ENCODE peak calls at places on chromosome 14, in four cellular contexts. One of them, this sample, is unnamed. For H3K36me3 and H3K9me3, the result is how much of the 10 kb centered on the place peaks cover.

GRCh38 chr14:100610511-100611217 is 23.4 kb upstream of the BEGAIN start:
- DNase-seq in HepG2: no peak
- DNase-seq in uterus: peak
- DNase-seq in Caco-2: no peak
- DNase-seq in this sample: no peak

GRCh38 chr14:98175436-98175835 is 1096.6 kb downstream of the BCL11B start:
- DNase-seq in HepG2: no peak
- DNase-seq in Caco-2: no peak
- DNase-seq in uterus: no peak
- DNase-seq in this sample: no peak

GRCh38 chr14:87002831-87003230 is 990.2 kb downstream of the GALC start:
- DNase-seq in HepG2: no peak
- DNase-seq in uterus: no peak
- DNase-seq in Caco-2: no peak
- DNase-seq in this sample: no peak

GRCh38 chr14:33467967-33468366 is 482.9 kb downstream of the EGLN3 start:
- DNase-seq in Caco-2: no peak
- DNase-seq in uterus: no peak
- DNase-seq in HepG2: no peak
- DNase-seq in this sample: no peak

GRCh38 chr14:76349993-76350392 is 25.9 kb upstream of the ESRRB start:
- DNase-seq in Caco-2: no peak
- DNase-seq in uterus: no peak
- DNase-seq in HepG2: no peak
- DNase-seq in this sample: no peak

GRCh38 chr14:69726761-69727511 is 40.0 kb upstream of the SRSF5 start:
- DNase-seq in HepG2: peak
- DNase-seq in uterus: peak
- DNase-seq in Caco-2: peak
- DNase-seq in this sample: peak

GRCh38 chr14:41642402-41643195 is 35.9 kb downstream of the LRFN5 start:
- DNase-seq in Caco-2: no peak
- DNase-seq in uterus: no peak
- DNase-seq in HepG2: no peak
- DNase-seq in this sample: peak

GRCh38 chr14:61219256-61219655 is 61.9 kb downstream of the TMEM30B start:
- DNase-seq in HepG2: no peak
- DNase-seq in Caco-2: no peak
- DNase-seq in uterus: no peak
- DNase-seq in this sample: no peak

GRCh38 chr14:73850940-73851339 is 691 bp upstream of the PTGR2 start:
- DNase-seq in uterus: no peak
- DNase-seq in Caco-2: peak
- DNase-seq in HepG2: peak
- DNase-seq in this sample: no peak

GRCh38 chr14:30005114-30005698 is 77.6 kb upstream of the PRKD1 start:
- DNase-seq in Caco-2: peak
- DNase-seq in uterus: no peak
- DNase-seq in HepG2: peak
- DNase-seq in this sample: no peak

GRCh38 chr14:98458702-98459101 is 813.3 kb downstream of the BCL11B start:
- DNase-seq in HepG2: no peak
- DNase-seq in Caco-2: no peak
- DNase-seq in uterus: no peak
- DNase-seq in this sample: no peak

GRCh38 chr14:39036760-39037159 is 66.3 kb downstream of the SEC23A start:
- DNase-seq in Caco-2: no peak
- DNase-seq in uterus: no peak
- DNase-seq in HepG2: no peak
- DNase-seq in this sample: no peak
- H3K36me3 ChIP-seq in Caco-2: under half
- H3K36me3 ChIP-seq in uterus: under half
- H3K36me3 ChIP-seq in HepG2: under half
- H3K36me3 ChIP-seq in this sample: under half

GRCh38 chr14:36516719-36517241 is 3.3 kb downstream of the NKX2-1 start:
- DNase-seq in Caco-2: no peak
- DNase-seq in HepG2: no peak
- DNase-seq in uterus: no peak
- DNase-seq in this sample: no peak
- H3K9me3 ChIP-seq in Caco-2: under half
- H3K9me3 ChIP-seq in HepG2: under half
- H3K9me3 ChIP-seq in uterus: under half
- H3K9me3 ChIP-seq in this sample: under half

GRCh38 chr14:35699791-35700444 is 109.2 kb downstream of the RALGAPA1 start:
- DNase-seq in Caco-2: no peak
- DNase-seq in uterus: no peak
- DNase-seq in HepG2: no peak
- DNase-seq in this sample: no peak
- H3K36me3 ChIP-seq in Caco-2: under half
- H3K36me3 ChIP-seq in uterus: under half
- H3K36me3 ChIP-seq in HepG2: under half
- H3K36me3 ChIP-seq in this sample: under half

GRCh38 chr14:106585692-106586091 is 1059.3 kb downstream of the TMEM121 start:
- DNase-seq in Caco-2: no peak
- DNase-seq in HepG2: no peak
- DNase-seq in uterus: no peak
- DNase-seq in this sample: no peak

DNA sequence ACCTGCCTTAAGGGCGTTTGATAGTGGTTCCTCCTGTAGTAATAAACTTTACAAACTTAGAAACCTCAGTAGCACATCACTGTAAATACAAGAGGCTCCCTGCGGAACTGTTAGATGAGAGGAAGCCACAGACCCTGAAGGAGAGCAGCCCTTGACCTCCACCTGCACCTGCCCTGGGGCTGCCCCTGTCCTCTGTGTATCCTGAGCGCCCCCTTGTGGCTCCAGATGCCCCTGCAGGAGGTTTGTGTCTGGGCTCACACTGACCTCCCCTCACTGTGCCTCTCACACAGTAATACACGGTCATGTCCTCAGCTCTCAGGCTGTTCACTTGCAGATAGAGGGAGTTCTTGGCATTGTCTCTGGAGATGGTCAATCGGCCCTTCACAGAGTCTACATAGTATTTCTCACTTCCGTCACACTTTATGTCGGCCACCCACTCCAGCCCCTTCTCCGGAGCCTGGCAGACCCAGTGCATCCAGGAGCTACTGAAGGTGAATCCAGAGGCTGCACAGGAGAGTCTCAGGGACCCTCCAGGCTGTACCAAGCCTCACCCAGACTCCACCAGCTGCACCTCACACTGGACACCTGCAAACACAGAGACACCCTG is 1059.8 kb downstream of the TMEM121 start:
- DNase-seq in uterus: no peak
- DNase-seq in Caco-2: peak
- DNase-seq in HepG2: peak
- DNase-seq in this sample: peak
- H3K9me3 ChIP-seq in uterus: under half
- H3K9me3 ChIP-seq in Caco-2: under half
- H3K9me3 ChIP-seq in HepG2: under half
- H3K9me3 ChIP-seq in this sample: under half

GRCh38 chr14:58918066-58918465 is 270.4 kb upstream of the DAAM1 start:
- DNase-seq in HepG2: no peak
- DNase-seq in uterus: no peak
- DNase-seq in Caco-2: no peak
- DNase-seq in this sample: no peak

GRCh38 chr14:58914271-58914855 is 274.1 kb upstream of the DAAM1 start:
- DNase-seq in Caco-2: no peak
- DNase-seq in uterus: no peak
- DNase-seq in HepG2: no peak
- DNase-seq in this sample: no peak

GRCh38 chr14:58912799-58913432 is 275.2 kb downstream of the DACT1 start:
- DNase-seq in HepG2: no peak
- DNase-seq in Caco-2: no peak
- DNase-seq in uterus: no peak
- DNase-seq in this sample: no peak

GRCh38 chr14:58912287-58912686 is 274.5 kb downstream of the DACT1 start:
- DNase-seq in HepG2: no peak
- DNase-seq in Caco-2: no peak
- DNase-seq in uterus: no peak
- DNase-seq in this sample: no peak

DNA sequence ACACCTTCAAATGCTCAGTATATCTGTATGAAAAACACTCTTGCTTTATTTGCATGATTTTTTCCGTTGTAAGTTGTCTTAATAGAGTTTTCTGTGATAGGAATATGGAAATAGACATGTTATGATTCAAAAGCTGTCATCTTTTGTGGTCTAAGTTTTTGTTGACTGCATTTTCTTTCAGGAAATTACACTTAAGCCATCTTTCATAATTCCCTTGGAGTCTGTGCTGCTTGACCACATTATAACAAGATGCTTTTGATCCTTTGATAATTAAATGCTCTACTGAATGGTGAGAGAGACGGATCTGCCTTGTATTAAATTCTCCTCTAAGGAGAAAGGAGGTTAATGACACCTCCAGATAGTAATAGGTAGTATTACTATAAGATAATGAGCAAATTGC is 272.8 kb upstream of the DAAM1 start:
- DNase-seq in Caco-2: no peak
- DNase-seq in HepG2: no peak
- DNase-seq in uterus: no peak
- DNase-seq in this sample: no peak
- H3K36me3 ChIP-seq in Caco-2: under half
- H3K36me3 ChIP-seq in HepG2: under half
- H3K36me3 ChIP-seq in uterus: under half
- H3K36me3 ChIP-seq in this sample: under half

GRCh38 chr14:19729359-19729758 is 14.0 kb upstream of the OR4Q3 start:
- DNase-seq in uterus: no peak
- DNase-seq in Caco-2: no peak
- DNase-seq in HepG2: no peak
- DNase-seq in this sample: no peak
- H3K9me3 ChIP-seq in uterus: under half
- H3K9me3 ChIP-seq in Caco-2: under half
- H3K9me3 ChIP-seq in HepG2: under half
- H3K9me3 ChIP-seq in this sample: under half

GRCh38 chr14:51246032-51246431 is 6.0 kb downstream of the TMX1 start:
- DNase-seq in HepG2: no peak
- DNase-seq in Caco-2: no peak
- DNase-seq in uterus: no peak
- DNase-seq in this sample: no peak
- H3K36me3 ChIP-seq in HepG2: under half
- H3K36me3 ChIP-seq in Caco-2: under half
- H3K36me3 ChIP-seq in uterus: under half
- H3K36me3 ChIP-seq in this sample: half or more